ENCODE peak calls at places on chromosome 21, in eight cellular contexts. G is breast epithelium, S is mucosa of descending colon, U is WERI-Rb-1, C is left ventricle myocardium inferior, E is heart left ventricle, A is A549, M is pancreas. N is an unnamed sample.

GRCh38 chr21:46153259-46154154 is 1.9 kb downstream of the FTCD start:
- DNase-seq in S (peak; percentile 67), G (no peak), M (peak; percentile 43), E (peak; percentile 59), U (peak; percentile 85), C (peak; percentile 54), A (peak; percentile 43), N (peak; percentile 74)

GRCh38 chr21:44934797-44935532 is 4.9 kb upstream of the SLX9 start:
- DNase-seq in E (no peak), S (no peak), C (peak; percentile 7), U (no peak), G (no peak), M (no peak), A (no peak), N (no peak)

GRCh38 chr21:46560568-46561447 is 44.1 kb downstream of the S100B start:
- DNase-seq in A (no peak), E (no peak), M (no peak), S (no peak), G (no peak), C (no peak), U (no peak), N (no peak)

GRCh38 chr21:42518216-42518615 is 4.6 kb downstream of the SLC37A1 start:
- DNase-seq in U (no peak), M (no peak), G (peak; percentile 43), C (no peak), A (peak; percentile 44), S (no peak), E (no peak), N (no peak)

GRCh38 chr21:37208741-37209225 is 58.4 kb downstream of the VPS26C start:
- DNase-seq in G (no peak), C (no peak), S (no peak), M (no peak), E (no peak), A (no peak), U (no peak), N (no peak)

GRCh38 chr21:44301961-44302406 is 2.1 kb downstream of the PFKL start:
- DNase-seq in G (no peak), U (no peak), S (peak; percentile 44), C (no peak), E (no peak), M (no peak), A (no peak), N (no peak)

GRCh38 chr21:42505090-42505726 is 8.4 kb upstream of the SLC37A1 start:
- DNase-seq in C (no peak), S (no peak), A (no peak), M (no peak), E (no peak), G (no peak), U (no peak), N (no peak)

GRCh38 chr21:28237661-28238060 is 755.0 kb downstream of the LTN1 start:
- DNase-seq in U (no peak), M (no peak), S (no peak), G (no peak), A (no peak), E (no peak), C (peak; percentile 18), N (no peak)

GRCh38 chr21:39456665-39457064 is 4.9 kb downstream of the SH3BGR start:
- DNase-seq in E (no peak), C (no peak), U (no peak), G (no peak), M (no peak), A (peak; percentile 13), S (no peak), N (no peak)
- TF ChIP-seq CTCF in E (no peak), C (peak; percentile 37), U (peak; percentile 17), G (no peak), M (no peak), A (no peak), S (no peak), N (no peak)

DNA sequence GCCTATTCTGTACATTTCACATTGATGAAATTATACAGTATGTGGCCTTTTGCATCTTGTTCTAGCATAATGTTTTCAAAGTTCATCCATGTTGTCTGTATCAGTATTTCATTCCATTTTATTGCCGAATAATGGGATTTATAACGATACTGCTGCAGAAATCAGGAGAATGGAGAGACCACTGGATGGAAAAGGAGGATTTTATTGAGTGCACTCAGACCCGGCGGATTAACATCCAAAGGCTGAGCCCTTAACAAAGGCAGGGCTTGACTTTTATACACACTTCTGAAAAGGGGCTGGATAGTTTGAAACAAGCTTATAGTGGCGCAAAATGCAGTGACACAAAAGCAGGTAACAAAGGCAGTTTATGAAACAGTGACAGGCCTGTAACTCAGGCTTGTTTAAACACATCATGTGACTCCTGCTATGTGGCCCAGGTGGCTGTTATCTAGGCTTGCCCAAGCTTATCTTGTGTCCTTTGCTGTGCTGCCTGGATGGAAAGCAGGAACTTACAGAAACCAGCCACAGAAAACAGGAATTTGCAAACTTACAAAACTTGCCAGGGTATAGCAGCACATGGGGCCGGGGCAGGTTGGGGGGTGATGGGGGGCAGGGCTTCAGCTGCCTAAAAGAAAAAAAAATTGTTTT is 32.8 kb upstream of the KCNJ15 start:
- DNase-seq in C (no peak), U (peak; percentile 29), E (no peak), S (peak; percentile 25), A (no peak), M (no peak), G (no peak), N (no peak)
- H3K9me3 ChIP-seq in C (peaks cover 63% of the 10 kb centered on the region), U (peaks cover 40% of the 10 kb centered on the region), E (peaks cover 27% of the 10 kb centered on the region), S (peaks cover 48% of the 10 kb centered on the region), A (peaks cover 65% of the 10 kb centered on the region), M (no peaks in the 10 kb centered on the region), G (peaks cover 24% of the 10 kb centered on the region), N (peaks cover 17% of the 10 kb centered on the region)

GRCh38 chr21:32325706-32326105 is 27.1 kb downstream of the MRAP start:
- DNase-seq in S (no peak), C (no peak), M (no peak), A (no peak), G (no peak), E (no peak), U (no peak), N (no peak)

GRCh38 chr21:32330784-32331311 is 32.2 kb downstream of the MRAP start:
- DNase-seq in U (no peak), G (no peak), A (no peak), E (no peak), C (no peak), S (no peak), M (no peak), N (no peak)

GRCh38 chr21:32329776-32330175 is 31.1 kb downstream of the MRAP start:
- DNase-seq in A (no peak), U (no peak), S (no peak), M (no peak), G (no peak), C (no peak), E (no peak), N (no peak)

GRCh38 chr21:32329331-32329730 is 30.7 kb downstream of the MRAP start:
- DNase-seq in M (no peak), G (no peak), U (no peak), A (no peak), C (no peak), S (no peak), E (no peak), N (peak; percentile 60)

DNA sequence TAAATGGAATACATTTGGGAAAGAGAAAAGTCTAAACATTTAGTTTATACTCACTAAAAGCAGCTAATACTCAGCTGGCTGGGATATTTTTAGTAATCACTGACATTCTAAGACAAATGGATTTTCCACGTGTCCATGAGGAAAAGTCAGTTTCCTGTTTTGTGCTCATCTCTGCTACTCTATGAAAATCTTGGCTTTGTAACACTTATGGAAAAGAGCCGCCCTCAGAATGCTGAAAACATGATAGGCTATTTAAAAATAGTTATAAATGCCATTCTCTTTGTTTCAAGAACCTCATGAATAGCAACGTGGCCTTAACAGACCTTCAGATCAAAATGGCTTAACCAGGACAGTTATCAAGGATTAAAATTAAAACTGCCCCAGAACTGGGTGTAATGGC is 29.9 kb downstream of the MRAP start:
- DNase-seq in S (no peak), M (no peak), C (no peak), U (no peak), A (no peak), G (no peak), E (no peak), N (no peak)
- H3K4me3 ChIP-seq in S (no peak overlapping the region), M (no peak overlapping the region), C (no peak overlapping the region), U (no peak overlapping the region), A (no peak overlapping the region), G (no peak overlapping the region), E (no peak overlapping the region), N (no peak overlapping the region)

DNA sequence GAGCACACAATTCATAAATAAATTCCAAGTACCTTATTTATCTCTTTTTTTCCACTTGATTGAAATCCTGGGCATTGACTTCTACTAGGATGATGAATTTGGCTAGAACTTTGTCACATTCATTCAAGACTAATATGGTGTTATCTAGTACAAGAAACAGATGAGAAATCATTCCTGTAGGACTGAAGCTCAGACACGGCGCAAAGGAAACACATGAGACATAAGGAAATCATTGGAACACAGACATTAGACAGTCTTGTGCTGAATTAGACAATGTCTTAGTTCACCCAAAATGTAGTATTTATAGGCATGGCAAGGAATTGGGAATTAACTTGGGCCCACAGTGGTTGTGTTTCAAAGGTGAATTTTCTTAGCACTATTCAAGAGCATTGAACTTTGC is 305.7 kb downstream of the SETD4 start:
- DNase-seq in M (no peak), C (no peak), G (no peak), U (no peak), S (no peak), E (no peak), A (no peak), N (no peak)
- TF ChIP-seq CTCF in M (no peak), C (no peak), G (no peak), U (no peak), S (no peak), E (no peak), A (no peak), N (no peak)